ENCODE peak calls at places on chromosomes 6 and 20, in seven cellular contexts. L is GM23338, D is K562, Z is esophagus muscularis mucosa, I is sigmoid colon, C is breast epithelium, N is Panc1. H is an unnamed sample.

GRCh38 chr6:112881027-112881426 is 533.9 kb downstream of the RFPL4B start:
- DNase-seq in I (no peak), C (no peak), N (no peak), D (peak), Z (no peak), L (no peak), H (no peak)

GRCh38 chr20:43832096-43832816 is 82.4 kb upstream of the TOX2 start:
- DNase-seq in I (peak), N (no peak), D (no peak), C (no peak), L (no peak), Z (peak), H (no peak)

GRCh38 chr6:89237158-89237557 is 20.0 kb upstream of the GABRR1 start:
- DNase-seq in I (no peak), D (no peak), N (no peak), C (no peak), Z (peak), L (no peak), H (no peak)

GRCh38 chr6:110581682-110582081 is 105.3 kb upstream of the SLC22A16 start:
- DNase-seq in Z (no peak), D (peak), C (no peak), N (no peak), L (no peak), I (no peak), H (no peak)

GRCh38 chr20:44736170-44737021 is 9.3 kb upstream of the KCNK15 start:
- DNase-seq in Z (no peak), D (peak), C (peak), I (peak), L (peak), N (no peak), H (peak)

GRCh38 chr6:26286168-26286854 is 78.7 kb upstream of the BTN3A2 start:
- DNase-seq in D (peak), C (peak), I (peak), L (peak), N (no peak), Z (peak), H (peak)

GRCh38 chr20:51220293-51220706 is 197.4 kb upstream of the KCNG1 start:
- DNase-seq in I (no peak), L (peak), D (peak), C (no peak), Z (no peak), N (no peak), H (peak)

GRCh38 chr6:126312013-126312665 is 27.8 kb upstream of the CENPW start:
- DNase-seq in I (no peak), D (peak), L (peak), N (no peak), Z (no peak), C (no peak), H (no peak)

GRCh38 chr6:31356946-31357466 is at the start of gene HLA-B:
- DNase-seq in N (peak), I (peak), C (peak), L (peak), Z (peak), D (peak), H (peak)

GRCh38 chr6:41306187-41306854 is 19.8 kb upstream of the TREM1 start:
- DNase-seq in L (peak), D (peak), N (peak), Z (no peak), I (no peak), C (peak), H (peak)

GRCh38 chr6:157688960-157689599 is 134.0 kb upstream of the SNX9 start:
- DNase-seq in Z (no peak), L (peak), N (no peak), I (peak), C (no peak), D (peak), H (no peak)

GRCh38 chr6:11710221-11710836 is 68.3 kb downstream of the ADTRP start:
- DNase-seq in Z (no peak), I (no peak), L (no peak), N (no peak), C (no peak), D (no peak), H (no peak)

GRCh38 chr6:158518196-158519127 is 41.4 kb upstream of the TMEM181 start:
- DNase-seq in N (peak), D (peak), I (no peak), L (peak), C (peak), Z (no peak), H (peak)

GRCh38 chr6:86706449-86706848 is 230.9 kb upstream of the HTR1E start:
- DNase-seq in L (peak), I (no peak), D (peak), C (no peak), N (no peak), Z (no peak), H (no peak)

GRCh38 chr6:3991941-3992340 is 87.0 kb downstream of the FAM217A start:
- DNase-seq in C (no peak), D (no peak), N (no peak), I (no peak), L (no peak), Z (no peak), H (no peak)

GRCh38 chr6:111444794-111445193 is 38.2 kb downstream of the REV3L start:
- DNase-seq in N (no peak), L (no peak), I (no peak), C (no peak), Z (no peak), D (no peak), H (no peak)

GRCh38 chr6:136550330-136551071 is at the start of gene MAP7:
- DNase-seq in I (peak), D (peak), Z (no peak), N (no peak), C (peak), L (peak), H (peak)

GRCh38 chr20:62064788-62065668 is 653 bp downstream of the TAF4 start:
- DNase-seq in N (no peak), L (no peak), C (no peak), I (no peak), D (peak), Z (no peak), H (no peak)

GRCh38 chr6:154228521-154228905 is 128.1 kb downstream of the IPCEF1 start:
- DNase-seq in I (no peak), L (no peak), N (no peak), Z (no peak), C (no peak), D (no peak), H (no peak)

GRCh38 chr6:5003604-5004372 is at the start of gene RPP40:
- DNase-seq in L (peak), C (peak), N (peak), Z (peak), D (peak), I (peak), H (peak)

GRCh38 chr20:10609276-10609675 is 64.5 kb downstream of the JAG1 start:
- DNase-seq in I (peak), L (no peak), C (no peak), D (no peak), N (no peak), Z (no peak), H (no peak)

GRCh38 chr6:21159465-21159864 is 434.1 kb upstream of the SOX4 start:
- DNase-seq in I (no peak), D (no peak), L (no peak), N (no peak), C (no peak), Z (no peak), H (no peak)

GRCh38 chr6:131754088-131754487 is 43.3 kb upstream of the CTAGE9 start:
- DNase-seq in D (no peak), C (no peak), N (no peak), Z (no peak), I (no peak), L (no peak), H (no peak)

GRCh38 chr6:43716099-43716498 is 28.5 kb upstream of the MRPS18A start:
- DNase-seq in C (no peak), L (no peak), N (no peak), Z (no peak), D (no peak), I (peak), H (no peak)

GRCh38 chr6:63804381-63804956 is 168.9 kb downstream of the PHF3 start:
- DNase-seq in C (no peak), I (no peak), Z (no peak), L (no peak), N (peak), D (no peak), H (no peak)

GRCh38 chr6:68039641-68040311 is 595.3 kb upstream of the ADGRB3 start:
- DNase-seq in C (no peak), L (peak), I (no peak), D (no peak), N (no peak), Z (no peak), H (no peak)

GRCh38 chr6:42113929-42114636 is 28.3 kb downstream of the C6orf132 start:
- DNase-seq in I (no peak), Z (no peak), C (no peak), L (no peak), D (no peak), N (no peak), H (no peak)

GRCh38 chr6:130575971-130576370 is 210.2 kb downstream of the TMEM200A start:
- DNase-seq in Z (no peak), N (no peak), I (no peak), C (no peak), D (no peak), L (no peak), H (no peak)

GRCh38 chr6:13604546-13605416 is 10.4 kb upstream of the NOL7 start:
- DNase-seq in L (no peak), D (no peak), Z (no peak), N (no peak), I (no peak), C (no peak), H (no peak)
- H3K4me3 ChIP-seq in L (no peak), D (no peak), Z (no peak), N (no peak), I (no peak), C (no peak), H (no peak)

DNA sequence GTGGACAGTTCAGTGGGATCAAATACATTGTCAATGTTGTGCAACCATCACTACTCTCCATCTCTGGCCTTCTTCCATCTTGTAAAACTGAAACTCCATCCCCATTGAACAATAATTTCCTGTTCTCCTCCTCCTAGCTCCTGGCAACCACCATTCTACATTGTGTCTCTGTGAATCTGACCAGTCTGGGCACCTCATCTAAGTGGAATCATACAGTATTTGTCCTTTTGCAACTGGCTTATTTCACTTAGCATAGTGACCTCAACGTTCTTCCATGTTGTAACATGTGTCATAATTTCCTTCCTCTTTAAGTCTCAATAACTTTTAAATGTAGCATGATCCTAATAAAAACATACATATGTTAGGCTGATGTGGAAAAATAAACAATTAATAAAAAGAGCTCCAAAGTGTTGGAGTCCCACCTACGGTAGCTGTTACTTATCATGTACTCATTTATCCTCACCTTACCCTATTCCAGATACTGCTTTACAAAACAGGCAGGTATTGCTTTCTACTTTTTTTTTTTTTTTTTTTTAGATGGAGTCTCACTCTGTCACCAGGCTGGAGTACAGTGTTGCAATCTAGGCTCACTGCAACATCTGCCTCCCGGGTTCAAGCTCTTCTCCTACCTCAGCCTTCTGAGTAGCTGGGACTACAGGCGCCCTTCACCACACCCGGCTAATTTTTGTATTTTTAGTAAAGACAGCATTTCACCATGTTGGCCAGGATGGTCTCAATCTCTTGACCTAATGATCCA is 91.9 kb downstream of the TNFAIP3 start:
- DNase-seq in N (no peak), I (no peak), C (no peak), Z (no peak), L (no peak), D (no peak), H (peak)
- TF ChIP-seq POLR2AphosphoS5 in N (no peak), I (no peak), C (no peak), Z (no peak), L (no peak), D (no peak), H (peak)

DNA sequence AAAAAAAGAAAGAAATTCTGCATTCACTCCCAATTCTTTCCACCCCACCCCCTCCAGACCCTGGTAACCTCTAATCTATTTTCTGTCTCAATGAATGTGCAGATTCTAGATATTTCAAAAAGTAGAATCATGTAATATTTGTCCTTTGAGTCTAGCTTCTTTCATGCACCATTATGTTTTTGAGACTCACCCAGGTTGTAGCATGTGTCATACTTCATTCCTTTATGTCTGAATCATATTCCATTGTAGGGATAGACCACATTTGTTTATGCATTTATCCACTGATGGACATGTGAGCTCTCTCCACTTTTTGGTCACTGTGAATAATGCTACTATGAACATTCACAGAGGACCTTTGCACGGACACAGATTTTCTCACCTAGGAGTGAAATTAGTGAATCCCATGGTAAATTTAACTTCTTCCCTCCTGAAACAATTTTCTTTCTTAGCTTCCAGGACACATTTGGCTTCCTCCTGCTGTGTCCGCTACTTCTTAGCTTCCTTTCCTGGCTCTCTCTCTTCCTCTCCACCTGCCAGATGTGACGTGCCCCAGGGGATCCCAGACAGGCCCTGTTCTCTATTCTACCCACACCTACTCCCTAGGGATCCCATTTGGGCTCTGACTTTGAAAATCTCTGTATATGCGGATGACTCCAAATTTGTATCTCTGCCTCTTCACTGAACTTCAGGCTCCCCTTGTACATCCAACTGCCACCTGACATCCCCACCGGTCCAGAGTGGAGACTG is 24.0 kb upstream of the ARFGEF2 start:
- DNase-seq in Z (no peak), L (no peak), C (no peak), D (no peak), I (no peak), N (peak), H (no peak)
- H3K4me3 ChIP-seq in Z (no peak), L (no peak), C (no peak), D (no peak), I (no peak), N (no peak), H (no peak)

GRCh38 chr6:159973951-159974350 is 5.1 kb downstream of the IGF2R start:
- DNase-seq in D (peak), N (no peak), L (no peak), I (no peak), C (no peak), Z (peak), H (no peak)
- TF ChIP-seq POLR2AphosphoS5 in D (peak), N (no peak), L (no peak), I (no peak), C (no peak), Z (no peak), H (no peak)

DNA sequence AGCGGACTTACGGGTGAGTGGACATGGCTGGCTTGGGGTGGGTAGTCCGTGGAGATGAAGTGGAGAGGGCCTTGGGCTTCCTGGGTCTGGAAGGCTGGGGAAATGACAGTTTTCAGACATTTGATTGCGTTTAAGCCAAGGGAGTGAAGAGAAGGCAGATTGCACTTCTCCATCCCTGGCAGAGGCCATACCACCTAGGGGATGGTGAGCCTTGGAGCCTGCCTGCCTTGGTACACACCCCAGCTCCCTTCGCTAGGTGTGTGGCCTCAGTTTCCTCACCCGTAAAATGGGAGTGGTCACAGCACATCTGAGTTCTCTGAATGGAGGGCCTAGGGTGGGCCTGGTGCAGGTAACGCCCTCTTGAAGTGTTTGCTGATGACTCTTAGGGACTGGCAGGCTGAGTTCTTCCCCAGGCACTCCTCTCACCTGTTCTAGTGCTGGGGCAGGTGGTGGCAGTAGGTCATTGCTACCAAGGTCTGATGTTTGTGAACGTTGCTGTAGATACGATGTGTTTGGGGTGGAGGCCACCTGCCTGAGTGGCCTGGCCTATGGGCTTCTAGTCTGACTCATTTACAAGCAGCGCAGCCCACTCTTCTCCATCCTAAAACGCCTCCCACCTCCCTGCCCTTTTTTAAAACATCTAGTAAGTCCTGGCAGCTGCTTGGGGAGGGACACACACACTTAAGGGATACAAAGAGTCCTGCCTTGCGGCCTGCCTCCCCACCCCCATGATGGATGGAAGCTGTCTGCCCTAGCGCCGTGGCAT is 2.3 kb downstream of the RBM38 start:
- DNase-seq in I (peak), N (no peak), Z (no peak), C (no peak), D (no peak), L (no peak), H (no peak)
- H3K4me3 ChIP-seq in I (peak), N (no peak), Z (peak), C (peak), D (peak), L (peak), H (peak)

GRCh38 chr6:69796081-69796626 is 656 bp downstream of the LMBRD1 start:
- DNase-seq in I (no peak), D (peak), C (peak), L (peak), N (no peak), Z (no peak), H (peak)
- TF ChIP-seq POLR2AphosphoS5 in I (peak), D (no peak), C (peak), L (peak), N (no peak), Z (no peak), H (no peak)

DNA sequence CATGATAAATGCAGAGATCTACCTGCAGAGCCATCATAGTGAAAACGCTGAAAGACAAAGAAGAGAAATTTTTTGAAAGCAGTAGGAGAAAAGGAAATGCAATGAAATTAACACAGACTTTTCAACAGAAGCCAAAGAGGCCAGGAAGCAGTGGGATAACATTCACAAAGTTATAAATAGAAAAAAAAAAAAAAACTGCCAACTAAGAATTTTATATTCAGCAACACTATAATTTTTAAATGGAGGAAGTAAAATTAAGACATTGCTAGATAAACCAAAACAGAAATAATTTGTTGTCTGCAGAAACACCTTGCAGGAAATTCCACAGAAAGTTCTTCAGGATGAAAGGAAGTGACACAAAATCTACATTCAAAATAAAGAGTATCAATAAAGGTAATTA is 591.5 kb upstream of the ID4 start:
- DNase-seq in N (no peak), C (no peak), L (no peak), D (no peak), Z (no peak), I (no peak), H (no peak)
- H3K4me3 ChIP-seq in N (no peak), C (no peak), L (no peak), D (no peak), Z (no peak), I (no peak), H (no peak)

DNA sequence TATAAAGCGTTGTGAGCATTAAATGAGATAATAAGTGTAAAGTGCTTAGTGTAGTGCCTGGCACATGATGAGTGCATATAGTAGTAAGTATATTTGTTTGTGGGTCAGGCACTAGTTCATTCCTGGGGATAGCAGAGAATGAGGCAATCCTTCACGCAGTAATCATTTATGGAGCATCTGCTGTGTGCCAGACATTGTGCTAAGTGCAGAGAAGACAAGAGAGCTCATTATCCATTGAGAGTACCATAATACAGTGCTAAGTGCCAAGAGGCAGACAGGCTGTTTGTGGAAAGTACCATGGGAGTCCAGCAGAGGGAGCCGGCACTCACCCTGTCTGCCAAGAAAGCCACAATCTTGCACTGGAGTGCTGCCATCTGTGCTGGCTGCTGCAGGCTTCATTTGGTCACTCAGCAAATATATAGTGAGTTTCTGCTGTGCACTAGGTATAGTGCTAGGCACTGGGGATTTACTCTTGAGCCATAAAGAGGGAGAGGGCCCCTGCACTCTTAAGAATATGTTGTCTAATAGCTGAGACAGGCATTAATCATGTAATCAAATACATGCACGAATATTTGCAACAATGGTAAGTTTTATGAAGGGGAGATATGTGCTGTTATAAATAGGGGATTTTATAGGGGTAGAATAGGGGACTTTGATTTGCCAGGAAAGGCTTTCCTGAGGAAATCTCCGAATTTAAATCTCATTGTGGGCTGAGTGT is 12.9 kb upstream of the MROH8 start:
- DNase-seq in L (peak), D (peak), C (peak), I (peak), N (peak), Z (peak), H (peak)
- TF ChIP-seq POLR2AphosphoS5 in L (no peak), D (no peak), C (peak), I (peak), N (no peak), Z (peak), H (no peak)

H was measured in HL-60.